ENCODE peak calls at places on chromosomes 5 and 9, in ten cellular contexts. S is endothelial cell; R is neural progenitor cell; N is CD8-positive, alpha-beta T cell; A is right atrium auricular region; D is prostate gland; O is GM13977; L is lung; X is transverse colon; C is progenitor cell of endocrine pancreas. H is an unnamed sample.
A peak's percentile ranks its signal among the peaks of the same experiment; 100 is the strongest.

GRCh38 chr5:160347453-160347852 is 23.0 kb downstream of the C1QTNF2 start:
- DNase-seq in S (no peak), O (no peak), N (no peak), L (no peak), A (no peak), X (no peak), D (no peak), R (no peak), C (no peak), H (no peak)

GRCh38 chr5:132225165-132226032 is 2.3 kb downstream of the P4HA2 start:
- DNase-seq in L (peak; percentile 46), S (no peak), N (peak; percentile 32), O (no peak), C (no peak), X (peak; percentile 83), A (peak; percentile 79), D (peak; percentile 47), R (no peak), H (no peak)

GRCh38 chr5:150082364-150082763 is 4.0 kb downstream of the CSF1R start:
- DNase-seq in N (no peak), L (no peak), O (peak; percentile 45), D (no peak), A (peak; percentile 50), S (no peak), C (no peak), X (no peak), R (no peak), H (no peak)

GRCh38 chr9:95088421-95089161 is 228.9 kb downstream of the FANCC start:
- DNase-seq in X (no peak), D (no peak), R (peak; percentile 54), S (no peak), L (no peak), O (no peak), N (no peak), A (no peak), C (no peak), H (no peak)

GRCh38 chr9:129570450-129571297 is 50.2 kb downstream of the C9orf50 start:
- DNase-seq in L (peak; percentile 46), S (no peak), C (no peak), A (peak; percentile 73), O (no peak), R (peak; percentile 68), X (peak; percentile 42), D (peak; percentile 36), N (no peak), H (no peak)

GRCh38 chr9:112011051-112011620 is 114.5 kb downstream of the UGCG start:
- DNase-seq in R (no peak), C (no peak), A (no peak), D (no peak), S (no peak), X (no peak), O (no peak), N (no peak), L (no peak), H (no peak)

GRCh38 chr9:95096381-95096780 is 221.1 kb downstream of the FANCC start:
- DNase-seq in X (no peak), N (no peak), R (no peak), C (no peak), S (no peak), D (no peak), A (no peak), L (no peak), O (no peak), H (no peak)

GRCh38 chr5:76688836-76689235 is 27.1 kb upstream of the F2R start:
- DNase-seq in S (no peak), D (no peak), O (no peak), L (no peak), A (no peak), N (no peak), R (no peak), X (no peak), C (no peak), H (no peak)

GRCh38 chr9:105243935-105244273 is 547 bp upstream of the SLC44A1 start:
- DNase-seq in A (no peak), L (no peak), R (no peak), S (no peak), D (no peak), N (no peak), C (no peak), O (no peak), X (no peak), H (no peak)

GRCh38 chr9:105244274-105244995 is at the start of gene SLC44A1:
- DNase-seq in O (peak; percentile 85), S (peak; percentile 95), N (peak; percentile 89), A (peak; percentile 96), R (peak; percentile 97), D (peak; percentile 96), L (peak; percentile 96), X (peak; percentile 98), C (peak; percentile 91), H (peak; percentile 86)

GRCh38 chr9:105245720-105246161 is 1.3 kb downstream of the SLC44A1 start:
- DNase-seq in S (no peak), R (no peak), D (no peak), A (no peak), X (no peak), N (no peak), C (no peak), L (no peak), O (no peak), H (no peak)

GRCh38 chr9:105246656-105247162 is 2.3 kb downstream of the SLC44A1 start:
- DNase-seq in O (no peak), C (no peak), X (no peak), R (no peak), D (no peak), S (no peak), L (no peak), N (no peak), A (no peak), H (no peak)

DNA sequence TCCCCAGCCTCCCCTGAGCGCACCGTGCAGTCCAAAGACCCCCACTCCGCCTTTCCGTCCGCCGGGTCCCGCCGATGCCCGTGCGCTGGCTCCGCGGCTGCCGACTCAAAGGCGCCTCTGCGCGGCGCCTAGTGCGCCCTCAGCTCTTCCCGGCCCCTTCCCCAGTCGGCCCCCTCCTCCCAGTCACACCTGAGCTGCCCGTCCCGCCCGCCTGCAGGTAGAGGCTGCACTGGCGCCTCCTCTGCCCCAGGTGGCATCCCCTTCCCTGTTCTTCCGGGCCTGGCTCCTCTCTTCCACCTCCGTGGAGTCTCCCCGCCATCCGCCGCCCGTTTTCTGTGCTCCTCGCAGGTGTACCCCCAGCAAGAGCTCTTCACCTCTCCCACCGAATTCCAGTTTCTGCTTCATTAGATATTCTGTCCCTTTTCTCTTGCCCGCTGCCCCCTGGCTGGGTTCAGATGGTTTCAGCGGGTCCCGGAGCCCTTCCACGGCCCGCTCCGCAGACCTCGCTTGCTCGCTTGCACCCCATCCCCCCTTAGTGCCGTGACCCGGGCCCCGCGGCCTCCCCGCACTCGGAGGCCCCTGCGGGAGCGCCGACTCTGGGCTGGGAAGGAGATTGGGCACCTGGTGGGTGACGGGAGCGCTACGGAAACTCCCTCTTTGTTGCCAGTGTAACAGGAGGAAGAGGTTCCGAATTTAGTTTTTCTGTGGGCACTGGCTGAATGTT is 707 bp downstream of the SLC44A1 start:
- DNase-seq in L (peak; percentile 73), X (peak; percentile 82), S (peak; percentile 36), D (peak; percentile 77), C (peak; percentile 80), R (peak; percentile 53), A (no peak), N (peak; percentile 40), O (peak; percentile 53), H (peak; percentile 44)
- TF ChIP-seq CTCF in L (no peak), X (peak; percentile 38), S (no peak), D (no peak), C (peak; percentile 59), R (peak; percentile 29), A (no peak), N (no peak), O (peak; percentile 32), H (no peak)

GRCh38 chr5:118040496-118040895 is 947.9 kb downstream of the DTWD2 start:
- DNase-seq in X (no peak), C (no peak), R (no peak), L (no peak), A (no peak), O (no peak), S (no peak), N (no peak), D (no peak), H (no peak)

GRCh38 chr5:118043531-118043930 is 944.8 kb downstream of the DTWD2 start:
- DNase-seq in A (no peak), D (no peak), R (no peak), C (no peak), O (no peak), L (no peak), N (no peak), S (no peak), X (no peak), H (no peak)

GRCh38 chr5:118044169-118044568 is 944.2 kb downstream of the DTWD2 start:
- DNase-seq in S (no peak), O (no peak), X (no peak), N (no peak), A (no peak), D (no peak), L (no peak), R (no peak), C (no peak), H (no peak)

GRCh38 chr5:118042076-118042475 is 946.3 kb downstream of the DTWD2 start:
- DNase-seq in X (no peak), A (no peak), R (no peak), D (no peak), S (no peak), N (no peak), C (no peak), L (no peak), O (no peak), H (no peak)
- TF ChIP-seq CTCF in X (no peak), A (no peak), R (peak; percentile 38), D (no peak), S (no peak), N (no peak), C (peak; percentile 41), L (no peak), O (peak; percentile 7), H (no peak)

GRCh38 chr5:43753069-43753468 is 150.1 kb downstream of the NNT start:
- DNase-seq in A (no peak), R (no peak), S (no peak), X (no peak), C (no peak), N (no peak), D (no peak), O (no peak), L (no peak), H (no peak)
- TF ChIP-seq CTCF in A (no peak), R (no peak), S (no peak), X (no peak), C (no peak), N (no peak), D (no peak), O (peak; percentile 40), L (no peak), H (no peak)

DNA sequence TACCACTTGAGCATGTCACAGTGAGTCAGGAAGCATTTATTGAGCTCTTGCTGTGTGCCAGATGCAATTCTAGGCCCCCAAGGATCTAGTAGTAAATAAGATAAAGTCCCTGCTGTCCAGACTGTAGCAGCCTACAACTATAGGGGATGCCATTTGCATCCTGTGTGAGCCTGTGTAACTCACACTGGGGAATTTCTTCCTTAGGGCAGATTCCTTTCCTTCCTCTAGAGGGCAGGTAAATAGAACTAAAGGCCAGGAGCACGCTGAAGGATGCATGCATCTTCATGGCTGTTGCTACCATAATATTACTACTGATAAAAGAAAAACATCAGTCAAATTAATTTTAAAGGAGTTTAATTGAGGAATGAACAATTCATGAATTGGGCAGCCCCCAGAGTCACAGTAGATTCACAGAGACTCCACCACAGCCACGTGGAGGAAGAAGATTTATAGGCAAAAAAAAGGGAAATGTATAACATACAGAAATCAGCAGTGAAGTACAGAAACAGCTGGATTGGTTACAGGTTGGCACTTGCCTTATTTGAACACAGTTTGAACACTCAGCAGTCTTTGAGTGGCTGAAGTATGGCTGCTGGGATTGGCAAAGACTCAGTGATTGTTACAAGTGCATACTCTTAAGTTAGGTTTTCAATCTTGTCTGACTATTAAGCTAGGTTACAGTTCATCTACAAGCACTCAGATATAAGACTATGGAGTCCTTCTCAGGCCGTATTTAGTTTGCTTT is 98.9 kb downstream of the ACTL7B start:
- DNase-seq in X (no peak), N (no peak), A (no peak), O (no peak), S (no peak), L (peak; percentile 41), D (no peak), C (no peak), R (peak; percentile 35), H (no peak)
- TF ChIP-seq CTCF in X (no peak), N (no peak), A (no peak), O (no peak), S (peak; percentile 31), L (no peak), D (no peak), C (peak; percentile 44), R (peak; percentile 52), H (no peak)

H was measured in activated B cell treated with CpG ODN at 0.5 μM for 24 hours.